ENCODE peak calls at places on chromosomes 1 and 21, in six cellular contexts. D is H1, C is gastrocnemius medialis, J is Panc1, W is suprapubic skin, U is left ventricle myocardium inferior. V is an unnamed sample.

GRCh38 chr21:14376854-14377253 is 6.1 kb downstream of the HSPA13 start:
- DNase-seq in D (no peak), C (no peak), J (no peak), W (no peak), U (no peak), V (no peak)

GRCh38 chr1:11337536-11338350 is 64.7 kb downstream of the UBIAD1 start:
- DNase-seq in D (peak), C (peak), J (peak), W (no peak), U (peak), V (no peak)

GRCh38 chr1:116521186-116521585 is 49.6 kb downstream of the CD58 start:
- DNase-seq in D (no peak), C (no peak), J (no peak), W (no peak), U (no peak), V (no peak)

GRCh38 chr1:59081795-59082194 is 215.1 kb upstream of the FGGY start:
- DNase-seq in D (no peak), C (no peak), J (no peak), W (no peak), U (no peak), V (no peak)

GRCh38 chr21:31862078-31862477 is 10.7 kb upstream of the HUNK start:
- DNase-seq in D (no peak), C (no peak), J (no peak), W (no peak), U (no peak), V (peak)

GRCh38 chr1:112544011-112544688 is 35.4 kb downstream of the WNT2B start:
- DNase-seq in D (no peak), C (no peak), J (peak), W (no peak), U (no peak), V (no peak)

GRCh38 chr1:38785285-38786039 is 74.1 kb downstream of the RRAGC start:
- DNase-seq in D (no peak), C (no peak), J (no peak), W (no peak), U (no peak), V (peak)

GRCh38 chr1:175471039-175471800 is 272.2 kb downstream of the TNR start:
- DNase-seq in D (no peak), C (no peak), J (peak), W (no peak), U (no peak), V (no peak)

GRCh38 chr1:96292141-96292540 is 429.4 kb upstream of the PTBP2 start:
- DNase-seq in D (no peak), C (no peak), J (no peak), W (no peak), U (no peak), V (no peak)

GRCh38 chr1:48536477-48536876 is 64.5 kb upstream of the SPATA6 start:
- DNase-seq in D (no peak), C (no peak), J (no peak), W (no peak), U (no peak), V (no peak)

GRCh38 chr1:78101514-78101913 is 55.7 kb downstream of the GIPC2 start:
- DNase-seq in D (no peak), C (no peak), J (no peak), W (no peak), U (no peak), V (no peak)

GRCh38 chr1:222728746-222729145 is 8.3 kb upstream of the FAM177B start:
- DNase-seq in D (no peak), C (no peak), J (no peak), W (no peak), U (no peak), V (no peak)

GRCh38 chr1:205591522-205592351 is 40.1 kb downstream of the ELK4 start:
- DNase-seq in D (peak), C (peak), J (peak), W (peak), U (peak), V (peak)

GRCh38 chr1:168689726-168690602 is 39.0 kb downstream of the DPT start:
- DNase-seq in D (no peak), C (no peak), J (no peak), W (no peak), U (no peak), V (peak)

GRCh38 chr1:17304155-17304826 is 3.7 kb upstream of the PADI4 start:
- DNase-seq in D (no peak), C (no peak), J (no peak), W (peak), U (no peak), V (no peak)

GRCh38 chr1:154877370-154877974 is 7.4 kb upstream of the KCNN3 start:
- DNase-seq in D (no peak), C (peak), J (no peak), W (no peak), U (no peak), V (no peak)

GRCh38 chr1:226722901-226723639 is 16.0 kb downstream of the ITPKB start:
- DNase-seq in D (no peak), C (no peak), J (no peak), W (no peak), U (no peak), V (no peak)

GRCh38 chr21:41863439-41863740 is 15.8 kb downstream of the PRDM15 start:
- DNase-seq in D (no peak), C (no peak), J (no peak), W (no peak), U (no peak), V (no peak)

GRCh38 chr1:10534519-10534918 is 59.8 kb downstream of the PEX14 start:
- DNase-seq in D (no peak), C (no peak), J (no peak), W (no peak), U (no peak), V (no peak)

GRCh38 chr21:39840373-39841097 is 26.7 kb upstream of the PCP4 start:
- DNase-seq in D (no peak), C (no peak), J (no peak), W (no peak), U (no peak), V (no peak)

GRCh38 chr1:225423518-225423855 is 4.4 kb downstream of the LBR start:
- DNase-seq in D (no peak), C (no peak), J (no peak), W (no peak), U (no peak), V (no peak)

GRCh38 chr1:218164111-218164929 is 120.8 kb upstream of the RRP15 start:
- DNase-seq in D (peak), C (peak), J (no peak), W (no peak), U (peak), V (no peak)

GRCh38 chr1:63074321-63074720 is 248.0 kb upstream of the FOXD3 start:
- DNase-seq in D (peak), C (no peak), J (no peak), W (no peak), U (no peak), V (no peak)

GRCh38 chr1:199778324-199778955 is 249.1 kb upstream of the NR5A2 start:
- DNase-seq in D (no peak), C (no peak), J (no peak), W (no peak), U (no peak), V (no peak)

GRCh38 chr1:29365906-29366670 is 129.8 kb downstream of the PTPRU start:
- DNase-seq in D (no peak), C (no peak), J (no peak), W (peak), U (no peak), V (no peak)

GRCh38 chr1:6178751-6179563 is 1.2 kb downstream of the CHD5 start:
- DNase-seq in D (peak), C (no peak), J (no peak), W (no peak), U (no peak), V (no peak)

GRCh38 chr1:13749543-13750307 is 49.7 kb downstream of the PRDM2 start:
- DNase-seq in D (peak), C (peak), J (no peak), W (peak), U (peak), V (peak)

GRCh38 chr1:19664453-19665043 is at the start of gene HTR6:
- DNase-seq in D (no peak), C (no peak), J (no peak), W (no peak), U (no peak), V (no peak)

GRCh38 chr1:93338426-93338825 is 7.3 kb upstream of the DR1 start:
- DNase-seq in D (no peak), C (no peak), J (no peak), W (no peak), U (no peak), V (no peak)

GRCh38 chr21:35252831-35253230 is 203.7 kb upstream of the RUNX1 start:
- DNase-seq in D (no peak), C (no peak), J (no peak), W (no peak), U (no peak), V (no peak)

GRCh38 chr1:44962729-44963128 is 23.7 kb downstream of the EIF2B3 start:
- DNase-seq in D (no peak), C (no peak), J (no peak), W (no peak), U (no peak), V (no peak)

GRCh38 chr21:42221581-42222345 is 2.8 kb downstream of the ABCG1 start:
- DNase-seq in D (no peak), C (no peak), J (no peak), W (peak), U (no peak), V (no peak)

GRCh38 chr1:167230437-167230836 is 9.8 kb downstream of the POU2F1 start:
- DNase-seq in D (no peak), C (no peak), J (no peak), W (no peak), U (no peak), V (no peak)

GRCh38 chr1:185804206-185804605 is 70.0 kb downstream of the HMCN1 start:
- DNase-seq in D (no peak), C (no peak), J (no peak), W (no peak), U (no peak), V (no peak)

GRCh38 chr1:12398135-12398450 is 168.3 kb downstream of the VPS13D start:
- DNase-seq in D (no peak), C (no peak), J (no peak), W (no peak), U (no peak), V (no peak)

GRCh38 chr1:60228253-60228594 is 154.7 kb upstream of the C1orf87 start:
- DNase-seq in D (no peak), C (no peak), J (no peak), W (no peak), U (no peak), V (no peak)

GRCh38 chr1:157724537-157725213 is 24.1 kb upstream of the FCRL3 start:
- DNase-seq in D (no peak), C (no peak), J (no peak), W (no peak), U (no peak), V (no peak)

GRCh38 chr1:157725214-157725577 is 24.6 kb upstream of the FCRL3 start:
- DNase-seq in D (no peak), C (no peak), J (no peak), W (no peak), U (no peak), V (no peak)

GRCh38 chr1:157723157-157723556 is 22.6 kb upstream of the FCRL3 start:
- DNase-seq in D (no peak), C (no peak), J (no peak), W (no peak), U (no peak), V (no peak)

GRCh38 chr1:157721985-157722384 is 21.4 kb upstream of the FCRL3 start:
- DNase-seq in D (no peak), C (no peak), J (no peak), W (no peak), U (no peak), V (no peak)
- TF ChIP-seq CTCF in D (no peak), C (no peak), J (no peak), W (no peak), U (no peak), V (no peak)

DNA sequence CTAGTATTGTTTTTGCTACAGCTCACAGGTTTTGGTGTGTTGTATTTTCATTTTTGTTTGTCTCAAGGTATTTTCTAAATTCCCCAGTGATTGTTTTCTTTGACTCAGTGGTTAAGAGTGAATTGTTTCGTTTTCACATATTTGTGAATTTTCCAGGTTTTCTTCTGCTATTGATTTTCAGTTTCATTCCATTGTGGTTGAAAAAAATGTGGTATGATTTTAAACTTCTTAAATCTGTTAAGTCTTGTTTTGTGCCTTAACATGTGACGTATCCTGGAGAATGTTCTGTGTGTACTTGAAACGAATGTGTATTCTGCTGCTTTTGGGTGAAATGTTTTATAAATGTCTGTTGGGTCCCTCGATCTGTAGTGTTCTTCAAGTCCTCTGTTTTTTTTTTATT is 117.9 kb downstream of the KIF26B start:
- DNase-seq in D (no peak), C (no peak), J (no peak), W (no peak), U (no peak), V (no peak)
- H3K27ac ChIP-seq in D (no peak), C (no peak), J (no peak), W (no peak), U (no peak), V (no peak)

GRCh38 chr1:207186503-207186902 is 82.5 kb downstream of the C4BPA start:
- DNase-seq in D (no peak), C (no peak), J (no peak), W (no peak), U (no peak), V (no peak)

GRCh38 chr1:207181838-207182237 is 77.8 kb downstream of the C4BPA start:
- DNase-seq in D (no peak), C (no peak), J (no peak), W (no peak), U (no peak), V (no peak)
- TF ChIP-seq CTCF in D (no peak), C (peak), J (peak), W (no peak), U (peak), V (peak)

GRCh38 chr1:9326596-9326995 is 33.9 kb downstream of the SPSB1 start:
- DNase-seq in D (no peak), C (no peak), J (no peak), W (no peak), U (no peak), V (no peak)
- H3K27ac ChIP-seq in D (no peak), C (peak), J (peak), W (peak), U (peak), V (peak)

GRCh38 chr1:89821322-89822108 is 683 bp downstream of the LRRC8D start:
- DNase-seq in D (peak), C (peak), J (no peak), W (peak), U (peak), V (no peak)

GRCh38 chr1:89822109-89822962 is 1.5 kb downstream of the LRRC8D start:
- DNase-seq in D (peak), C (no peak), J (no peak), W (no peak), U (peak), V (no peak)

GRCh38 chr1:89823679-89824292 is 3.0 kb downstream of the LRRC8D start:
- DNase-seq in D (no peak), C (no peak), J (no peak), W (no peak), U (no peak), V (no peak)

GRCh38 chr1:89822999-89823628 is 2.3 kb downstream of the LRRC8D start:
- DNase-seq in D (no peak), C (no peak), J (no peak), W (no peak), U (no peak), V (no peak)

GRCh38 chr1:89820423-89821321 is at the start of gene LRRC8D:
- DNase-seq in D (peak), C (peak), J (no peak), W (peak), U (peak), V (peak)
- TF ChIP-seq CTCF in D (no peak), C (no peak), J (no peak), W (no peak), U (no peak), V (no peak)

GRCh38 chr1:46900401-46900800 is 40.9 kb downstream of the CYP4A11 start:
- DNase-seq in D (no peak), C (no peak), J (no peak), W (no peak), U (no peak), V (no peak)

GRCh38 chr1:46903481-46903880 is 37.8 kb downstream of the CYP4A11 start:
- DNase-seq in D (no peak), C (no peak), J (no peak), W (no peak), U (no peak), V (no peak)
- H3K27ac ChIP-seq in D (no peak), C (no peak), J (no peak), W (no peak), U (no peak), V (no peak)

DNA sequence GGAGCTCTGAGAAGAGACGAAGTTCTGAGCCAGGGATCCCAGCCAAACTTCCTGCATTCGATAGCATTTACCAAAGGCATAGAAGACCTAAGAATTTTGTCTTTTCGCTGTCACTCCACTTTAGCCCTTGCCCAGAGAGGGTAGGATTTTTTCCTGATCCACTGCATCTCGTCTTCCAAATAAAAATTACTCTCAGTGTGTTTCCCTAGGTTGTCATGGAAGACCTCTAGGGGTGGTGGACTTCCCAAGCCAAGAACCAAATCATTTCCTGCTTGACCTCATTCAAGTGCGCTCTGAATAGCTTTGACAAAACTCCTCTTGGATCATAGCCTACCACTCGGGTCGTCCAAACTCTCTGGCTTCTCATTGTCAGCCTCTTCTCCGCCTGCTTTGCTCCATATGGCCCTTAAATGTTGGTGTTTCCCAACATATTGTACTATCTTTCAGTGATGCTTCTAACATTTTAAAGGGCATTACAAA is 444 bp upstream of the C1orf52 start:
- DNase-seq in D (no peak), C (no peak), J (no peak), W (no peak), U (no peak), V (peak)
- TF ChIP-seq CTCF in D (no peak), C (no peak), J (no peak), W (no peak), U (peak), V (no peak)

V was measured in right atrium auricular region.